ENCODE peak calls at places on chromosome 16, in nine cellular contexts. X, O, W, Q, G, A, D, Y and E are unnamed samples.

GRCh38 chr16:19138601-19139000 is 24.8 kb downstream of the ITPRIPL2 start:
- DNase-seq in X (no peak), O (no peak), W (no peak), Q (no peak), G (no peak), A (no peak), D (no peak), Y (peak), E (no peak)

GRCh38 chr16:65494080-65494479 is 372.2 kb upstream of the CDH11 start:
- DNase-seq in X (no peak), O (no peak), W (no peak), Q (no peak), G (no peak), A (no peak), D (no peak), Y (no peak), E (no peak)

GRCh38 chr16:49661465-49662187 is 194.3 kb downstream of the ZNF423 start:
- DNase-seq in X (no peak), O (no peak), W (no peak), Q (no peak), G (no peak), A (no peak), D (no peak), Y (no peak), E (no peak)

GRCh38 chr16:65833171-65833871 is 533.2 kb upstream of the CDH5 start:
- DNase-seq in X (no peak), O (no peak), W (no peak), Q (no peak), G (no peak), A (no peak), D (no peak), Y (peak), E (no peak)

GRCh38 chr16:50251375-50252081 is 14.8 kb upstream of the ADCY7 start:
- DNase-seq in X (no peak), O (no peak), W (no peak), Q (no peak), G (no peak), A (no peak), D (no peak), Y (peak), E (no peak)

GRCh38 chr16:55703003-55704001 is 47.5 kb downstream of the SLC6A2 start:
- DNase-seq in X (no peak), O (no peak), W (peak), Q (peak), G (peak), A (peak), D (peak), Y (peak), E (peak)

GRCh38 chr16:471353-472198 is 46.1 kb downstream of the RAB11FIP3 start:
- DNase-seq in X (no peak), O (no peak), W (peak), Q (peak), G (no peak), A (no peak), D (no peak), Y (no peak), E (no peak)

GRCh38 chr16:67388591-67388990 is 4.7 kb downstream of the TPPP3 start:
- DNase-seq in X (no peak), O (no peak), W (no peak), Q (no peak), G (no peak), A (no peak), D (no peak), Y (no peak), E (no peak)

GRCh38 chr16:58035356-58036170 is 10.0 kb downstream of the MMP15 start:
- DNase-seq in X (no peak), O (no peak), W (no peak), Q (no peak), G (no peak), A (no peak), D (no peak), Y (no peak), E (no peak)

GRCh38 chr16:84982434-84982833 is 28.9 kb downstream of the ZDHHC7 start:
- DNase-seq in X (no peak), O (no peak), W (no peak), Q (no peak), G (peak), A (no peak), D (no peak), Y (no peak), E (no peak)

GRCh38 chr16:2372684-2373083 is 32.2 kb upstream of the ABCA3 start:
- DNase-seq in X (no peak), O (no peak), W (no peak), Q (no peak), G (no peak), A (no peak), D (no peak), Y (no peak), E (no peak)

GRCh38 chr16:10979717-10980601 is 35.6 kb downstream of the CLEC16A start:
- DNase-seq in X (no peak), O (no peak), W (no peak), Q (no peak), G (no peak), A (no peak), D (no peak), Y (no peak), E (no peak)

GRCh38 chr16:72798212-72798611 is 249.7 kb downstream of the ZFHX3 start:
- DNase-seq in X (no peak), O (no peak), W (no peak), Q (no peak), G (no peak), A (no peak), D (no peak), Y (no peak), E (no peak)

GRCh38 chr16:22088642-22089041 is 3.7 kb upstream of the VWA3A start:
- DNase-seq in X (no peak), O (no peak), W (no peak), Q (no peak), G (no peak), A (no peak), D (no peak), Y (no peak), E (no peak)

GRCh38 chr16:87705780-87706277 is 60.0 kb downstream of the KLHDC4 start:
- DNase-seq in X (no peak), O (no peak), W (peak), Q (peak), G (no peak), A (no peak), D (no peak), Y (no peak), E (no peak)

GRCh38 chr16:47886631-47887415 is 269.0 kb downstream of the ABCC12 start:
- DNase-seq in X (no peak), O (no peak), W (peak), Q (no peak), G (no peak), A (no peak), D (no peak), Y (peak), E (no peak)

GRCh38 chr16:48524348-48525200 is 85.4 kb downstream of the N4BP1 start:
- DNase-seq in X (no peak), O (no peak), W (no peak), Q (no peak), G (peak), A (no peak), D (no peak), Y (no peak), E (no peak)

GRCh38 chr16:81926036-81926435 is 85.2 kb downstream of the SDR42E1 start:
- DNase-seq in X (no peak), O (no peak), W (no peak), Q (no peak), G (no peak), A (no peak), D (no peak), Y (no peak), E (no peak)

GRCh38 chr16:8878523-8878911 is 3.6 kb upstream of the LITAFD start:
- DNase-seq in X (no peak), O (no peak), W (no peak), Q (no peak), G (no peak), A (no peak), D (no peak), Y (peak), E (no peak)

GRCh38 chr16:5031601-5032000 is 2.1 kb downstream of the NAGPA start:
- DNase-seq in X (no peak), O (no peak), W (no peak), Q (no peak), G (no peak), A (no peak), D (no peak), Y (no peak), E (no peak)

GRCh38 chr16:67873435-67874146 is 739 bp downstream of the EDC4 start:
- DNase-seq in X (no peak), O (no peak), W (no peak), Q (no peak), G (no peak), A (no peak), D (no peak), Y (peak), E (no peak)

GRCh38 chr16:50238868-50239301 is 27.5 kb upstream of the ADCY7 start:
- DNase-seq in X (no peak), O (no peak), W (no peak), Q (no peak), G (no peak), A (no peak), D (no peak), Y (no peak), E (no peak)

GRCh38 chr16:67181346-67181745 is 2.4 kb downstream of the MATCAP1 start:
- DNase-seq in X (no peak), O (no peak), W (no peak), Q (no peak), G (no peak), A (no peak), D (no peak), Y (peak), E (no peak)

GRCh38 chr16:3592559-3592958 is 15.4 kb upstream of the NLRC3 start:
- DNase-seq in X (no peak), O (no peak), W (no peak), Q (no peak), G (no peak), A (no peak), D (no peak), Y (no peak), E (no peak)

GRCh38 chr16:53770641-53771040 is 66.7 kb downstream of the FTO start:
- DNase-seq in X (no peak), O (no peak), W (no peak), Q (no peak), G (no peak), A (no peak), D (no peak), Y (no peak), E (no peak)

GRCh38 chr16:87461466-87461975 is 31.3 kb downstream of the ZCCHC14 start:
- DNase-seq in X (no peak), O (no peak), W (peak), Q (no peak), G (peak), A (no peak), D (peak), Y (peak), E (peak)

GRCh38 chr16:12586701-12587100 is 217.0 kb downstream of the CPPED1 start:
- DNase-seq in X (no peak), O (no peak), W (no peak), Q (no peak), G (no peak), A (no peak), D (no peak), Y (no peak), E (no peak)

GRCh38 chr16:87648236-87648635 is 45.9 kb downstream of the JPH3 start:
- DNase-seq in X (no peak), O (no peak), W (no peak), Q (no peak), G (no peak), A (no peak), D (no peak), Y (no peak), E (no peak)

GRCh38 chr16:14475370-14476139 is 154.5 kb downstream of the PARN start:
- DNase-seq in X (no peak), O (no peak), W (no peak), Q (no peak), G (no peak), A (no peak), D (no peak), Y (no peak), E (no peak)

GRCh38 chr16:19916064-19916463 is 31.4 kb upstream of the GPRC5B start:
- DNase-seq in X (no peak), O (no peak), W (no peak), Q (no peak), G (no peak), A (no peak), D (no peak), Y (no peak), E (no peak)

GRCh38 chr16:8720967-8721692 is 46.7 kb downstream of the ABAT start:
- DNase-seq in X (no peak), O (no peak), W (no peak), Q (no peak), G (no peak), A (no peak), D (no peak), Y (no peak), E (no peak)

GRCh38 chr16:17777461-17777863 is 306.7 kb upstream of the XYLT1 start:
- DNase-seq in X (no peak), O (no peak), W (no peak), Q (no peak), G (no peak), A (no peak), D (no peak), Y (peak), E (no peak)